ENCODE peak calls at places on chromosome 9, in six cellular contexts. D is upper lobe of right lung, C is tibial artery, U is lung, L is Caco-2, Q is GM23248. B is an unnamed sample. For H3K4me1 and H3K27me3, the result is how much of the 10 kb centered on the place peaks cover.

GRCh38 chr9:114737118-114737517 is 55.1 kb upstream of the TEX48 start:
- DNase-seq in D (no peak), C (no peak), U (no peak), L (peak), Q (no peak), B (no peak)

GRCh38 chr9:37798677-37799076 is 1.9 kb upstream of the DCAF10 start:
- DNase-seq in D (no peak), C (no peak), U (no peak), L (no peak), Q (no peak), B (no peak)

GRCh38 chr9:136694163-136694864 is 7.1 kb upstream of the AGPAT2 start:
- DNase-seq in D (peak), C (no peak), U (peak), L (peak), Q (peak), B (no peak)

GRCh38 chr9:37968228-37968672 is 64.3 kb upstream of the SLC25A51 start:
- DNase-seq in D (peak), C (no peak), U (no peak), L (no peak), Q (peak), B (peak)

GRCh38 chr9:76893395-76893932 is 12.4 kb downstream of the PRUNE2 start:
- DNase-seq in D (no peak), C (peak), U (no peak), L (no peak), Q (peak), B (peak)

GRCh38 chr9:6645153-6646027 is at the start of gene GLDC:
- DNase-seq in D (peak), C (no peak), U (peak), L (peak), Q (no peak), B (no peak)

GRCh38 chr9:5438301-5439162 is 807 bp upstream of the PLGRKT start:
- DNase-seq in D (no peak), C (no peak), U (no peak), L (no peak), Q (peak), B (no peak)

GRCh38 chr9:99400184-99400731 is 178.2 kb downstream of the SEC61B start:
- DNase-seq in D (no peak), C (no peak), U (no peak), L (peak), Q (no peak), B (no peak)

GRCh38 chr9:98226516-98226915 is 28.9 kb downstream of the TBC1D2 start:
- DNase-seq in D (no peak), C (no peak), U (no peak), L (no peak), Q (peak), B (no peak)
- H3K4me1 ChIP-seq in D (under half), C (under half), U (under half), L (half or more), Q (under half), B (under half)

GRCh38 chr9:134881313-134881670 is 682 bp downstream of the FCN2 start:
- DNase-seq in D (no peak), C (no peak), U (no peak), L (no peak), Q (no peak), B (no peak)
- H3K27me3 ChIP-seq in D (under half), C (under half), U (under half), L (under half), Q (under half), B (under half)

DNA sequence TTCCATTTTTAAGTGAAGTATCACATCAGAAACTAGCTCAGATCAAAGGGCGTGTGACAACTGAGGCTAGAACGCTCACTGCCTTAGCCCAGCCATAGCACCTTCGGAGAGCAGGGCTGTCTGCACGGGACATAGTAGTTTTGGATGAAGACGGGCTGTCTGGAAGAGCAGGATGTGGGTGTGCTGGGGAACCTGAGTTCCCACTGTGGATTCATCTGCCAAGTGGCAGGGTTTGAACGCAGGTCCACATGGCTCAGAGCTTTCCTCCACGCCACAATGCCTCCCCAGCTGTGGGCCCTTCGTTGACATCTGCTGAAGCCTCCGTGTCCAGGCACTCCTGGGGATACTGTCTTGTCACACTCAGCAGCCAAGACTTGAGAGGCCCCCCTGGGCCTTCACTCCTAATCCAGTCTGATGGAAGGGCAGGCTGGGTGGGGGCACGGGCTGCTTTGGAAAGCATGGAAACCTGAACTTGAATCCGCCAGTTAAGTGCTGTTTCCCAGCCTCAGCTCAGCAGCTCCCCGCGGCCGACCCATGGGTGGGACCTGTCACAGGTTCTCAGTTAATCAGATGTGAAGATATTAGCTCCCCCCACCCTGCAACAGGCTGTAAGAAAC is 228.1 kb downstream of the FANCC start:
- DNase-seq in D (peak), C (peak), U (no peak), L (no peak), Q (no peak), B (no peak)
- H3K4me1 ChIP-seq in D (under half), C (under half), U (under half), L (under half), Q (under half), B (half or more)

DNA sequence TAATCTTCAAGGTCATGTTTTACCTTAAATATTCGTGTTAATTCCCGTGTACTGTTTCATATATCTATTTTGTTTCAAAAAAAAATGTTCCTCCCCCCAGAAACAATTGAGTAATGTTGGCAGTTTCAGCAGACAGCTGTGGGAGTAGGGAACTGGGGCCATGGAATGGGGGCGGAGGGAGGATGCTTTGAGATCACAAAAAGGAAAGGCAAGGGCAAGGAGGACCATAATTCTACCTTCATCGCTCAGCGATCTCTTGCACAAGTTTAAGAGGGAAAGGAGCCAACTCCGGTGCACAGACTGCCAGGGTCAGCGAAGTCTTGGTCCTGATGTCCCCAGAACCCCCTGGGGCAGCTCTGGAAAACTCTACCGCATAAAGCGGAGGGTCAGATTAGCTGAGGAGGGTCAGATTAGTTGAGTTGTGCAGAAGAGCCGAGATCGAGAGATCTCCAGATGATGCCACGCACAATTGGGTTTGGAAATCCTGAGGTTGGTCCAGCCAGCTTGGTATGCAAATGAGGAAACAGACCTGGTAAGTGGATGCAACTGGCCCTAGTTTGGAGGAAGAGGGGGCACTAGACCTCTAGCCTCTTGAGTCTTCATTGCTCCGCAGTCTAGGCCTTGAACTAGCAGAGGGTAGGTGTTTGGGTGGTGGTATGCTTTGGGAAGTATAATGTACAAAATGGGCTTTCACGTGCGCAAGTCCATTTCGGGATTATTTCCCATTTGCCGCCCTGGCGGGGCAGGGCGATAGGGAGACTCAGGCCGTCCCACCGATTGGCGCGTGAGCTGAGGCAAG is 24.0 kb downstream of the CDKN2A start:
- DNase-seq in D (no peak), C (no peak), U (no peak), L (no peak), Q (no peak), B (no peak)
- H3K27me3 ChIP-seq in D (half or more), C (half or more), U (under half), L (under half), Q (half or more), B (half or more)

GRCh38 chr9:16241231-16241630 is 629.2 kb downstream of the BNC2 start:
- DNase-seq in D (no peak), C (no peak), U (no peak), L (no peak), Q (peak), B (no peak)
- H3K4me1 ChIP-seq in D (under half), C (under half), U (under half), L (under half), Q (under half), B (under half)

GRCh38 chr9:132458432-132458831 is 48.4 kb downstream of the CFAP77 start:
- DNase-seq in D (no peak), C (no peak), U (no peak), L (no peak), Q (no peak), B (no peak)
- H3K27me3 ChIP-seq in D (under half), C (half or more), U (under half), L (under half), Q (under half), B (under half)

GRCh38 chr9:92990461-92990860 is 43.1 kb downstream of the FGD3 start:
- DNase-seq in D (no peak), C (no peak), U (no peak), L (no peak), Q (no peak), B (no peak)

GRCh38 chr9:92988215-92988731 is 41.0 kb downstream of the FGD3 start:
- DNase-seq in D (peak), C (no peak), U (no peak), L (no peak), Q (no peak), B (no peak)

GRCh38 chr9:92989561-92989960 is 42.2 kb downstream of the FGD3 start:
- DNase-seq in D (no peak), C (no peak), U (no peak), L (no peak), Q (no peak), B (no peak)

DNA sequence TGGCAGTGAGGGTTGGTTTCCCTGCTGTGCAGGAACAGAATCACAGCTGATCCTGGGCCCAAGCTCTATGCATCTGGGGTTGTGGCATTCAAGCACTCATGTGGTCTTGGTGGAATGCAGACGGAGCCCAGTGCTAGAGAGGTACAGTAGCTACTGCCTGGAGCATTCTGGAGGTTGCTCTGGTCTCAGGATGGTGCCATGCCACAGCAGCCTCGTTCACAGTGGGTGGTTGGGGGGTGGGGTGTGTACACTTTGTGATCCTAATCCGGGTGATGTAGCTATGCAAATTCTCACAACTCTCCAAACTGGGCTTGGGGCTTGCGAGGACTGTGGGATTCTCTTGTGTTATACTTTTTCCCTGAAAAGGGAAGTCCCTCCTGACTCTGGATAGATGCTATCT is 45.2 kb downstream of the FGD3 start:
- DNase-seq in D (peak), C (no peak), U (peak), L (no peak), Q (no peak), B (no peak)
- H3K4me1 ChIP-seq in D (under half), C (under half), U (under half), L (under half), Q (under half), B (under half)

GRCh38 chr9:118009585-118009984 is 305.4 kb downstream of the TLR4 start:
- DNase-seq in D (no peak), C (no peak), U (no peak), L (no peak), Q (no peak), B (no peak)
- H3K27me3 ChIP-seq in D (under half), C (under half), U (under half), L (under half), Q (under half), B (under half)